ENCODE peak calls at places on chromosomes 7 and 10, in seven cellular contexts. E is spleen, F is HCT116, S is suprapubic skin, H is right lobe of liver, Z is adrenal gland, W is sigmoid colon. T is an unnamed sample.

GRCh38 chr7:19964198-19964597 is 190.8 kb upstream of the TMEM196 start:
- DNase-seq in E (no peak), F (no peak), S (no peak), H (no peak), Z (no peak), W (no peak), T (no peak)

GRCh38 chr7:83559887-83560286 is 89.1 kb downstream of the SEMA3E start:
- DNase-seq in E (no peak), F (no peak), S (no peak), H (no peak), Z (no peak), W (no peak), T (no peak)

GRCh38 chr7:104794154-104794553 is 219.9 kb upstream of the KMT2E start:
- DNase-seq in E (no peak), F (no peak), S (no peak), H (no peak), Z (no peak), W (no peak), T (no peak)

GRCh38 chr7:1659696-1660095 is 10.4 kb upstream of the ELFN1 start:
- DNase-seq in E (no peak), F (no peak), S (no peak), H (no peak), Z (no peak), W (no peak), T (no peak)

GRCh38 chr7:150363872-150364271 is 4.8 kb upstream of the REPIN1 start:
- DNase-seq in E (no peak), F (no peak), S (no peak), H (no peak), Z (no peak), W (no peak), T (no peak)

GRCh38 chr7:157693071-157693520 is 356.3 kb downstream of the DNAJB6 start:
- DNase-seq in E (peak; percentile 57), F (no peak), S (no peak), H (no peak), Z (no peak), W (peak; percentile 53), T (no peak)

GRCh38 chr10:72220637-72221036 is 4.6 kb upstream of the ASCC1 start:
- DNase-seq in E (no peak), F (no peak), S (no peak), H (no peak), Z (no peak), W (no peak), T (no peak)

GRCh38 chr7:134056816-134057215 is 70.3 kb upstream of the LRGUK start:
- DNase-seq in E (no peak), F (no peak), S (no peak), H (no peak), Z (no peak), W (no peak), T (no peak)

GRCh38 chr10:24706479-24707118 is 17.1 kb downstream of the ARHGAP21 start:
- DNase-seq in E (no peak), F (no peak), S (no peak), H (no peak), Z (peak; percentile 74), W (no peak), T (no peak)

GRCh38 chr10:114477285-114477684 is 73.0 kb upstream of the AFAP1L2 start:
- DNase-seq in E (no peak), F (no peak), S (no peak), H (no peak), Z (no peak), W (peak; percentile 91), T (no peak)

GRCh38 chr10:26368463-26368862 is 69.7 kb upstream of the APBB1IP start:
- DNase-seq in E (no peak), F (no peak), S (no peak), H (no peak), Z (no peak), W (no peak), T (no peak)

GRCh38 chr7:44104880-44105771 is 981 bp downstream of the AEBP1 start:
- DNase-seq in E (peak; percentile 63), F (no peak), S (no peak), H (no peak), Z (no peak), W (peak; percentile 82), T (no peak)

GRCh38 chr7:149210551-149210950 is 15.2 kb downstream of the ZNF282 start:
- DNase-seq in E (no peak), F (no peak), S (no peak), H (no peak), Z (no peak), W (no peak), T (no peak)

GRCh38 chr7:28617308-28617707 is 205.0 kb downstream of the CREB5 start:
- DNase-seq in E (no peak), F (no peak), S (no peak), H (no peak), Z (no peak), W (no peak), T (no peak)

GRCh38 chr7:90178592-90179279 is 24.5 kb downstream of the STEAP1 start:
- DNase-seq in E (no peak), F (peak; percentile 97), S (no peak), H (no peak), Z (no peak), W (no peak), T (no peak)

GRCh38 chr7:122212754-122213153 is 68.7 kb upstream of the AASS start:
- DNase-seq in E (no peak), F (no peak), S (no peak), H (no peak), Z (no peak), W (no peak), T (no peak)

DNA sequence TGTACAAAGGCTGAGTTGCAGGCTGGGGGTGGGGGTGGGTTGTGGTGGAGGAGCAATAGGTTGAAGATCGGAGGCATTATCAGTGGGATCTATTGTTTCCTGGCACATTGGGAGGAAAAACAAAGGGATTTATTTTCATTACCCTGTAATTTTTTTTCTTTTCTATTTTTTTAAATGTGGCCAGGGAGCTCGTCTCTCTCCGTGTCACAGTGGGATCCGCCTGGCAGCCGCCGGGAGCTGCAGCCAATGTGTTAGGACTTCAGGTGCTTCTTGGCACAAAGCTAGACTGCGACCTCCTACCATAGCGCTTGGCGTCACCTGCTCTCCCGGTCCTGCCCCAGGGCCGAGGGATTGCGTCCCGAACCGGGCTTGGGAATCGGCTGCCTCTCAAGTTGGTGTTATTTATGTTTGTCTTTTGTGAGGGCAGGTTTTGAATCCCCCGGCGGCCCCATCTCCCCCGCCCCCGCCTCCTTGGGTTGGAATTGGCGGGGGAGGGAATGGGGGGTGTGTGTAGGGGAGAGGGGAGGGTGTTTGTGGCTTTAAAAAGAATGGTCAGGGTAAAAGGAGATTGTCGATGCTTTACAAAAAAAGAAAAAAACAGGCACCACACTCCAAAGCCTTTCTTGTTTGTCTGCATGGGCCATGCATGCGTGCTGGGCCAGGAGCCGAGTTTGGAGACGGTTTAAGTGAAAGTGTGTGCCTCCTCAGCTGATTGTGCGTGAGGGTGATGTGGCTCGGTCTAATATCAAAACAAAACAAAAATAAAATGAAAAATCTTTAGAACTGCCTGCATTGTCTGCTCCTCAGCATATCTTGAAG is 1.0 kb downstream of the PPP1R9A start:
- DNase-seq in E (peak; percentile 72), F (peak; percentile 16), S (no peak), H (no peak), Z (peak; percentile 70), W (peak; percentile 72), T (peak; percentile 2)
- TF ChIP-seq POLR2A in E (no peak), F (no peak), S (no peak), H (no peak), Z (no peak), W (no peak), T (no peak)

DNA sequence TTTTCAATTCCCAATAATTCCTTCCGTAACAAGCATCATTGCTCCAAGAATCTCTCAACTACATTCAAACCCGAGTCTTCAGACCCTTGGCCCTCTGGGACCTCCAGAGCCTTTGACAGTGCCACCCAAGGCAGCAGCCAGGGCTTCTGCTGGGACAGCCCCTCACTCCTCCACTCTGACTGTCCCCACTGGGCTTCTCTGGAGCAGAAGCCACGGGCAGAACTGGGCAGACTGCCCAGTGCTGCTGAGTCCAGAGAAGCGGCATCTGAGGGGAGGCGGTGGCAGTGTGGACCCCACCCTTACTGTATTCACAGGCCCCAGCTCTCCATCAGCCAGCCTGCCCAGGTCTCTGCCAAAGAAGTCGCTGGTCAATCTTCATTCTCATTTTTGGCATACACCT is 8.8 kb downstream of the CYREN start:
- DNase-seq in E (no peak), F (no peak), S (no peak), H (no peak), Z (no peak), W (no peak), T (no peak)
- TF ChIP-seq POLR2A in E (no peak), F (no peak), S (no peak), H (no peak), Z (no peak), W (no peak), T (no peak)

GRCh38 chr7:97419898-97420297 is 302.4 kb downstream of the SDHAF3 start:
- DNase-seq in E (no peak), F (no peak), S (no peak), H (no peak), Z (no peak), W (no peak), T (no peak)
- TF ChIP-seq POLR2A in E (no peak), F (no peak), S (no peak), H (no peak), Z (no peak), W (no peak), T (no peak)

DNA sequence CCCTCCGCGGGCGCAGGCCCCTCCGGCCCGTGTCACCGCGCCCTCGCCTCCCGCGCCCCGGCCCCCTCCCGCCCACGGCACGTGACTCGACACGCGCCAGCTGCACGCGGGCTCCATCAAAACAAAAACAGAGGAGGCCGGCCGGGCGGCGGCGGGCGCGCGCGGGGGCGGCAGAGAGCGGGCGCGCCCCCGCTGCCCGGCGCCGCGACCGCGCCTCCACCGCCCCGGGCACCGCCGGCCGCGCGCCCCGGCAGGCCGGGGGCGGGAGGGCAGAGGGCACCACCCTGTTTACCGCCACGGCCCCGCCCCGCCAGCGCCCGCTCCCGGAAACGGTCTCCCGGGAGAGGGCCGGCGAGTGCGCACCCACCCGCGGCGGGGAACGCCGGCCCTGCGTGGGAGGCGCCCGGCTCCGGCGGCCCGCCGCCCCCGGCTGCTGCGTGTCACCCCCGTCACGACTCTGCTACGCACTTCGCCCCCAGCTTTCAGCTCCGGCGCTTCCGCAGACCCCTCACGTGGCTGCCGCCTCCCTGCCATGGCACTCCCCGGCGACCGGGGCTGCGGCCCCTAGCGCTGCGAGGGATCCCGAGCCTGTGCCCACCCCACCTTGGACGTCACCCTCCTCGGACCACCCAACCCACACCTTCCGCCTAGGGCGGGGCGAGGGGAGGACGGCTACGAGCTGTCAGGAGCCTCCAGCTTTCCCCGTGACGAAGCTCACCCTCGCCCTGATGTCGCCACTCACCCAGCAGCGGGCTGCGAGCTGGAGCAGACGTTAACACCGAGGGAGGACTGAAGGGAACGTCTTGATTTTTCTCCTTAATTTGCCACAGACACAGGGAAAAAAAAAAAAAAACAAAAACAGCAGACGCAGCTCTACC is 221.6 kb upstream of the MKLN1 start:
- DNase-seq in E (peak; percentile 97), F (no peak), S (peak; percentile 89), H (peak; percentile 92), Z (peak; percentile 86), W (peak; percentile 91), T (peak; percentile 61)
- TF ChIP-seq POLR2A in E (peak; percentile 79), F (no peak), S (peak; percentile 77), H (peak; percentile 89), Z (peak; percentile 64), W (peak; percentile 50), T (no peak)

T was measured in GM12891.